ENCODE peak calls at places on chromosomes 11 and 22, in five cellular contexts. F is activated T-helper 1 cell treated with Interleukin-2 at 50 U/mL for 16 hours, A is DMS79 treated with DMSO at 0.1 percent for 48 hours, D is neural crest cell, X is fibroblast of the aortic adventitia. L is an unnamed sample.

GRCh38 chr11:67315325-67315909 is 12.1 kb downstream of the SSH3 start:
- DNase-seq in F (no peak), D (no peak), A (no peak), X (no peak), L (no peak)

GRCh38 chr22:41106122-41106968 is 14.0 kb downstream of the EP300 start:
- DNase-seq in D (no peak), X (no peak), A (no peak), F (no peak), L (no peak)

GRCh38 chr11:103055174-103055890 is 36.6 kb downstream of the DCUN1D5 start:
- DNase-seq in X (peak), A (peak), F (no peak), D (no peak), L (no peak)

GRCh38 chr11:46682773-46683752 is 17.4 kb downstream of the ARHGAP1 start:
- DNase-seq in A (no peak), D (no peak), F (no peak), X (peak), L (no peak)

GRCh38 chr11:113329725-113330124 is 15.3 kb downstream of the TTC12 start:
- DNase-seq in F (no peak), A (no peak), D (no peak), X (no peak), L (no peak)

GRCh38 chr22:19892249-19892879 is 37.7 kb upstream of the GNB1L start:
- DNase-seq in F (peak), X (no peak), D (no peak), A (no peak), L (peak)

GRCh38 chr11:107951105-107951504 is 22.9 kb downstream of the RAB39A start:
- DNase-seq in X (no peak), F (no peak), D (no peak), A (peak), L (no peak)

GRCh38 chr11:42542336-42542735 is 769.5 kb upstream of the API5 start:
- DNase-seq in A (no peak), D (no peak), X (no peak), F (no peak), L (no peak)

GRCh38 chr11:82906236-82906635 is 4.7 kb downstream of the DDIAS start:
- DNase-seq in A (peak), F (no peak), X (peak), D (no peak), L (no peak)

GRCh38 chr11:115423728-115424459 is 80.3 kb downstream of the CADM1 start:
- DNase-seq in D (no peak), X (no peak), F (no peak), A (no peak), L (no peak)

GRCh38 chr11:29448246-29448877 is 568.5 kb downstream of the KCNA4 start:
- DNase-seq in X (peak), A (no peak), F (no peak), D (peak), L (no peak)

GRCh38 chr11:76694664-76695063 is 24.1 kb upstream of the LRRC32 start:
- DNase-seq in F (no peak), D (no peak), X (peak), A (no peak), L (no peak)

GRCh38 chr11:72375241-72375640 is 59.1 kb downstream of the CLPB start:
- DNase-seq in X (no peak), A (no peak), D (no peak), F (no peak), L (no peak)

GRCh38 chr11:95299078-95299611 is 68.1 kb upstream of the SESN3 start:
- DNase-seq in A (peak), D (no peak), X (no peak), F (no peak), L (no peak)

GRCh38 chr22:48613566-48614200 is 1214.0 kb downstream of the BRD1 start:
- DNase-seq in A (no peak), D (no peak), F (no peak), X (no peak), L (no peak)

GRCh38 chr22:23219787-23220484 is 39.6 kb downstream of the BCR start:
- DNase-seq in X (no peak), D (no peak), F (peak), A (peak), L (peak)

GRCh38 chr11:77503006-77503405 is 29.1 kb upstream of the PAK1 start:
- DNase-seq in F (no peak), D (no peak), A (no peak), X (peak), L (no peak)

GRCh38 chr11:1853376-1854131 is 670 bp downstream of the LSP1 start:
- DNase-seq in A (no peak), F (no peak), D (no peak), X (no peak), L (no peak)

GRCh38 chr22:31952459-31952858 is 8.1 kb downstream of the YWHAH start:
- DNase-seq in D (no peak), F (no peak), X (peak), A (no peak), L (no peak)

GRCh38 chr11:67662806-67663514 is 11.5 kb downstream of the ALDH3B2 start:
- DNase-seq in F (no peak), D (no peak), A (no peak), X (no peak), L (no peak)

GRCh38 chr11:22775248-22775647 is 54.4 kb downstream of the SVIP start:
- DNase-seq in F (no peak), D (no peak), X (no peak), A (no peak), L (no peak)

GRCh38 chr11:72334651-72335050 is 90.7 kb upstream of the PHOX2A start:
- DNase-seq in D (no peak), F (no peak), A (no peak), X (no peak), L (no peak)